ENCODE peak calls at places on chromosomes 6 and 20, in seven cellular contexts. One of them, this sample, is unnamed.

GRCh38 chr20:2986466-2986865 is 57.0 kb upstream of the GNRH2 start:
- DNase-seq in transverse colon: no peak
- DNase-seq in ovary: no peak
- DNase-seq in HepG2: no peak
- DNase-seq in A549: no peak
- DNase-seq in sigmoid colon: no peak
- DNase-seq in esophagus muscularis mucosa: no peak
- DNase-seq in this sample: no peak

GRCh38 chr6:99629293-99629692 is 22.7 kb downstream of the PRDM13 start:
- DNase-seq in HepG2: no peak
- DNase-seq in esophagus muscularis mucosa: no peak
- DNase-seq in ovary: no peak
- DNase-seq in sigmoid colon: no peak
- DNase-seq in transverse colon: no peak
- DNase-seq in A549: no peak
- DNase-seq in this sample: no peak

GRCh38 chr20:43138061-43138860 is 51.4 kb downstream of the PTPRT start:
- DNase-seq in A549: no peak
- DNase-seq in ovary: no peak
- DNase-seq in sigmoid colon: no peak
- DNase-seq in HepG2: peak; percentile 21
- DNase-seq in transverse colon: no peak
- DNase-seq in esophagus muscularis mucosa: no peak
- DNase-seq in this sample: no peak

GRCh38 chr20:23588434-23589403 is 17.0 kb downstream of the CST9 start:
- DNase-seq in sigmoid colon: no peak
- DNase-seq in A549: no peak
- DNase-seq in transverse colon: no peak
- DNase-seq in esophagus muscularis mucosa: peak; percentile 84
- DNase-seq in HepG2: no peak
- DNase-seq in ovary: no peak
- DNase-seq in this sample: no peak

GRCh38 chr20:11447371-11448100 is 470.2 kb upstream of the BTBD3 start:
- DNase-seq in transverse colon: no peak
- DNase-seq in esophagus muscularis mucosa: no peak
- DNase-seq in sigmoid colon: no peak
- DNase-seq in ovary: no peak
- DNase-seq in A549: no peak
- DNase-seq in HepG2: no peak
- DNase-seq in this sample: no peak

GRCh38 chr6:165800337-165800736 is 137.3 kb upstream of the PDE10A start:
- DNase-seq in esophagus muscularis mucosa: no peak
- DNase-seq in transverse colon: no peak
- DNase-seq in A549: no peak
- DNase-seq in HepG2: no peak
- DNase-seq in ovary: no peak
- DNase-seq in sigmoid colon: no peak
- DNase-seq in this sample: no peak

GRCh38 chr6:41411961-41412360 is 76.6 kb downstream of the NCR2 start:
- DNase-seq in transverse colon: no peak
- DNase-seq in HepG2: no peak
- DNase-seq in esophagus muscularis mucosa: no peak
- DNase-seq in A549: no peak
- DNase-seq in sigmoid colon: no peak
- DNase-seq in ovary: no peak
- DNase-seq in this sample: no peak

GRCh38 chr6:14876778-14877613 is 368.9 kb upstream of the JARID2 start:
- DNase-seq in A549: no peak
- DNase-seq in esophagus muscularis mucosa: no peak
- DNase-seq in sigmoid colon: no peak
- DNase-seq in ovary: no peak
- DNase-seq in HepG2: no peak
- DNase-seq in transverse colon: no peak
- DNase-seq in this sample: no peak

GRCh38 chr6:83311231-83311630 is 118.1 kb downstream of the RWDD2A start:
- DNase-seq in HepG2: no peak
- DNase-seq in ovary: no peak
- DNase-seq in transverse colon: no peak
- DNase-seq in sigmoid colon: no peak
- DNase-seq in A549: no peak
- DNase-seq in esophagus muscularis mucosa: no peak
- DNase-seq in this sample: no peak

GRCh38 chr6:125636671-125637070 is 112.8 kb upstream of the HEY2 start:
- DNase-seq in esophagus muscularis mucosa: no peak
- DNase-seq in transverse colon: no peak
- DNase-seq in A549: no peak
- DNase-seq in sigmoid colon: no peak
- DNase-seq in HepG2: no peak
- DNase-seq in ovary: no peak
- DNase-seq in this sample: no peak

GRCh38 chr6:39906318-39906761 is 27.9 kb downstream of the MOCS1 start:
- DNase-seq in A549: no peak
- DNase-seq in HepG2: no peak
- DNase-seq in sigmoid colon: peak; percentile 61
- DNase-seq in esophagus muscularis mucosa: no peak
- DNase-seq in transverse colon: no peak
- DNase-seq in ovary: no peak
- DNase-seq in this sample: peak; percentile 58

GRCh38 chr20:32333181-32333987 is 24.7 kb upstream of the ASXL1 start:
- DNase-seq in HepG2: no peak
- DNase-seq in esophagus muscularis mucosa: no peak
- DNase-seq in A549: no peak
- DNase-seq in sigmoid colon: no peak
- DNase-seq in transverse colon: peak; percentile 18
- DNase-seq in ovary: no peak
- DNase-seq in this sample: no peak

GRCh38 chr6:74409447-74409846 is 713.4 kb downstream of the CD109 start:
- DNase-seq in A549: peak; percentile 0
- DNase-seq in sigmoid colon: no peak
- DNase-seq in transverse colon: no peak
- DNase-seq in ovary: no peak
- DNase-seq in HepG2: peak; percentile 36
- DNase-seq in esophagus muscularis mucosa: no peak
- DNase-seq in this sample: no peak

GRCh38 chr6:36127462-36128016 is 2.8 kb upstream of the MAPK13 start:
- DNase-seq in HepG2: peak; percentile 77
- DNase-seq in esophagus muscularis mucosa: no peak
- DNase-seq in sigmoid colon: peak; percentile 77
- DNase-seq in A549: peak; percentile 40
- DNase-seq in transverse colon: no peak
- DNase-seq in ovary: no peak
- DNase-seq in this sample: peak; percentile 41

GRCh38 chr6:85996034-85996375 is 353.3 kb upstream of the SYNCRIP start:
- DNase-seq in HepG2: no peak
- DNase-seq in transverse colon: no peak
- DNase-seq in sigmoid colon: no peak
- DNase-seq in ovary: no peak
- DNase-seq in A549: no peak
- DNase-seq in esophagus muscularis mucosa: no peak
- DNase-seq in this sample: no peak

GRCh38 chr6:40036186-40036585 is 101.9 kb upstream of the MOCS1 start:
- DNase-seq in ovary: no peak
- DNase-seq in sigmoid colon: no peak
- DNase-seq in transverse colon: no peak
- DNase-seq in HepG2: no peak
- DNase-seq in A549: no peak
- DNase-seq in esophagus muscularis mucosa: no peak
- DNase-seq in this sample: no peak

DNA sequence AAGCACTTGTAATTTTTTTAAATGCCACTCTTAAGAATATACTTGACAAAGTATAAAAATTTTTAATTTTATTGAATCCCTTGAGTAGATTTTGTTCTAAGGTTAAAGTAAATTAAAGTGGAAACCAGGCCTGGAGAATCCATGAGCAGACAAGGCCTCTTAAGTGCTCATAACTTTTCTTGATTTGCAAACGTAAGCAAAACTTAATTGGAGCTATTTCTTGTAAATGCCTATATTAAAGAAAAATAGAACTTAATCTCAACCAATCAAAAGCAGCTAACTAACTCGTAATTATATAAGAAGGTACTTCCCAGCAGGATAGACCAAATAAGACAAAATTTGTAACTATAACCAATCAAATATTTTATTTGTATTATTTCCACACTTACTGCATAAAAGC is 12.7 kb upstream of the DEFB129 start:
- DNase-seq in sigmoid colon: no peak
- DNase-seq in transverse colon: no peak
- DNase-seq in A549: no peak
- DNase-seq in esophagus muscularis mucosa: no peak
- DNase-seq in HepG2: no peak
- DNase-seq in ovary: no peak
- DNase-seq in this sample: no peak
- TF ChIP-seq POLR2A in sigmoid colon: no peak
- TF ChIP-seq POLR2A in transverse colon: no peak
- TF ChIP-seq POLR2A in A549: no peak
- TF ChIP-seq POLR2A in esophagus muscularis mucosa: no peak
- TF ChIP-seq POLR2A in HepG2: no peak
- TF ChIP-seq POLR2A in ovary: no peak
- TF ChIP-seq POLR2A in this sample: no peak

DNA sequence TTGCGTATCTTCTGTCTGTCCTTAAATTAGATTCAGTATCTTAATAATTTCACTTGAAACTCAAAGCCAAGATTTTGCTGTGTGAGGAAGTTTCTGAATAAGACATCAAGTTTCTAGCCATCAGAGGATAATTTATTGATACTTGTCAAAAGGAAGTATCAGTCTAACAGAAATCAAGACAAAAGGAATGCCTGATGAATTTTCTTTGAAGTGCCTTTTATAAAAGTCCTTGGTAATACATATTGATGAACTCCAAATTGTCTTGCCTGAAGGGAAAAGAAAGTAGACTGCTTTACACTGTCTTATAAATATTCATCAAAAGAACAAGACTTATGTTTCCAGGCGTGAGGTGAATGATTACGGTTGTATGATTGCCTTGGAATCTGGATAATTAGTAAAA is 986.0 kb upstream of the MAP3K7 start:
- DNase-seq in esophagus muscularis mucosa: no peak
- DNase-seq in HepG2: no peak
- DNase-seq in ovary: no peak
- DNase-seq in sigmoid colon: no peak
- DNase-seq in transverse colon: no peak
- DNase-seq in A549: no peak
- DNase-seq in this sample: no peak
- TF ChIP-seq EP300 in esophagus muscularis mucosa: no peak
- TF ChIP-seq EP300 in HepG2: no peak
- TF ChIP-seq EP300 in ovary: no peak
- TF ChIP-seq EP300 in sigmoid colon: no peak
- TF ChIP-seq EP300 in transverse colon: no peak
- TF ChIP-seq EP300 in A549: no peak
- TF ChIP-seq EP300 in this sample: no peak

DNA sequence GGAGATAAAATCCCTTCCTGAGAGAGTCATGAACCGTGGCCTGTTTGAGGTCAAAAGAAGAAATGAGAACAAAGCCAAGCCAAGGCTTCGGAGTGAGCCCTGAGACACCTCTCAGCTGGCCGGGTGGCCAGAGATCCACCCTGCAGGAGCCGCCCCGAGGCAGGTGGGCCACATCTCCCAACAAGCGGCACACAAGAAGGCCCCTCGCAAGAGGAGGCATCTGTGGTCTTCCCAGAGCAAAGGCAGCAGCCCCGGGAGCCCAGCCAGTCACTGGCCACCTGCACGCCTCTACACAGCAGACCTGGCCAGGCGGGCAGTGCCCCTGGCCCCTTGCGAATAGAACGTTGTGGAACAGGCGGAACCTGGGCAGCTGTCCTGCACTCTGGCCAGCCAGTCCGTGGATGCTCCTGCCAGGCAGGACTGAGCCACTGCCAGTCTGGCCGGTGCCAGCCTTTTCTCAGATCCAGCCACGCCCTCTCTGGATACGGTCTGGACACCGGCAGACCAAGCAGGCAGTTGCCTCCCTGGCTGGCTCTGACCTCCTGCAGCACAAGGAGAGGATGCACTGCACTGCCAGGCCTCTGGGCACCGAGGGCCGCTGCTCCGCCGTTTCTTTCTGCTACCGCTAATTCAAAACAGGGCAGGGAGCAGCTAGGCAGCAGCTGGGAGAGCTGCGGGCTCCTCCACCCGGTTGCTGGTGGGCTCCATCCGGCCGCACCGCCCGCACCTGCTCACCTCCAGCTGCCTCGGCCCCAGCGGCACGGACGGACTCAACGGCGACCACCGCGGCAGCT is 30.6 kb upstream of the AFDN start:
- DNase-seq in A549: no peak
- DNase-seq in ovary: no peak
- DNase-seq in HepG2: no peak
- DNase-seq in transverse colon: peak; percentile 61
- DNase-seq in sigmoid colon: no peak
- DNase-seq in esophagus muscularis mucosa: peak; percentile 87
- DNase-seq in this sample: peak; percentile 84
- H3K4me3 ChIP-seq in A549: no peak overlapping the region
- H3K4me3 ChIP-seq in ovary: no peak overlapping the region
- H3K4me3 ChIP-seq in HepG2: no peak overlapping the region
- H3K4me3 ChIP-seq in transverse colon: no peak overlapping the region
- H3K4me3 ChIP-seq in sigmoid colon: peak overlapping the region; percentile 8
- H3K4me3 ChIP-seq in esophagus muscularis mucosa: peak overlapping the region; percentile 34
- H3K4me3 ChIP-seq in this sample: peak overlapping the region; percentile 43

DNA sequence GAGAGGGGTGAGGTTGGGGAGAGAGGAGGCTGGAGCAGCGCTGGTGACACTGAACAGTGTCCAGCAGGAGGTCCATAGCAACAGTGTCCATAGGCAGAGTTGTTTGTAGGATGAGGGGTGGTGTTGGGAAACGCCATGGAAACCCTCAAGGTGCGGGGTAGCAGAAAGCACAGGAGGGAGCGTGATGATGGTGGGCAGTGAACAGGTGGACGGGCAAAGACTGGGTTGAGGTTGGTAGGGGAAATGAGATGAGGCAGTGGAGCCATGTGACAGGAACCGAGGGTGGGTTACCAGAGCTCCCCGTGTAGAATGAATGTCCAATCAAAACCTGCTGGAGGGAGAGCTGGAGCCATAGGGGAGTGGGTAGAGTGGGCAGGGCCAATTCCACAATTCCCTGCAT is 37.9 kb downstream of the HLA-DPB1 start:
- DNase-seq in esophagus muscularis mucosa: peak; percentile 75
- DNase-seq in transverse colon: no peak
- DNase-seq in ovary: no peak
- DNase-seq in HepG2: no peak
- DNase-seq in A549: no peak
- DNase-seq in sigmoid colon: no peak
- DNase-seq in this sample: no peak
- TF ChIP-seq POLR2A in esophagus muscularis mucosa: no peak
- TF ChIP-seq POLR2A in transverse colon: no peak
- TF ChIP-seq POLR2A in ovary: no peak
- TF ChIP-seq POLR2A in HepG2: no peak
- TF ChIP-seq POLR2A in A549: no peak
- TF ChIP-seq POLR2A in sigmoid colon: no peak
- TF ChIP-seq POLR2A in this sample: no peak

DNA sequence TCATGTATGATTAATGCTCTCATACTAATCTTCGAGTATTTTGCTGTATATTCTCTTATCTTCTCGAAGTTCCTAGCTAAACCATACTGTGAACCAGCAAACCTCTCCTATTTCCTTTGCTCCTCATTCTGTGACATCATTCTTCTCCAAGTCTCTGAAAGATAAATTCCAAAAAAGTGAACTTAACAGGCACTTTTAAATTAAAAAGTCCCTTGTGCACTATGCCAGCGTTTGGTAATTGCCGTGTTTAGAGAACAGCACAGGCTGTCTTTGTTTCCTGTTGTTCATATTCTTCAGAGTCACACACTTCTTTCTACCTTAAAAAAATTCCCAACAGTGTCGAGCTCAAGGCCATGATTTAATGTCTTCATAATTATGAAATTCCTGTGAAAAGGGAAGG is 188.4 kb upstream of the PHACTR1 start:
- DNase-seq in sigmoid colon: no peak
- DNase-seq in transverse colon: no peak
- DNase-seq in ovary: no peak
- DNase-seq in HepG2: no peak
- DNase-seq in esophagus muscularis mucosa: no peak
- DNase-seq in A549: no peak
- DNase-seq in this sample: no peak
- TF ChIP-seq EP300 in sigmoid colon: no peak
- TF ChIP-seq EP300 in transverse colon: no peak
- TF ChIP-seq EP300 in ovary: no peak
- TF ChIP-seq EP300 in HepG2: no peak
- TF ChIP-seq EP300 in esophagus muscularis mucosa: no peak
- TF ChIP-seq EP300 in A549: no peak
- TF ChIP-seq EP300 in this sample: no peak